ENCODE peak calls at places on chromosomes 7 and 10, in four cellular contexts. N, Y, K and J are unnamed samples.

GRCh38 chr10:48946891-48947500 is 7.4 kb upstream of the LRRC18 start:
- DNase-seq in N (no peak), K (no peak), Y (no peak), J (no peak)

GRCh38 chr10:122323188-122323587 is 51.3 kb upstream of the PLEKHA1 start:
- DNase-seq in Y (no peak), K (no peak), N (no peak), J (no peak)

GRCh38 chr7:137591444-137591843 is 247.9 kb upstream of the PTN start:
- DNase-seq in K (peak), N (no peak), Y (peak), J (peak)

GRCh38 chr7:29970158-29970557 is 19.4 kb downstream of the SCRN1 start:
- DNase-seq in N (no peak), Y (no peak), K (peak), J (no peak)

GRCh38 chr10:45505336-45505735 is 131.3 kb downstream of the ALOX5 start:
- DNase-seq in Y (no peak), N (no peak), K (peak), J (no peak)

GRCh38 chr7:148650232-148650858 is 48.4 kb upstream of the CUL1 start:
- DNase-seq in N (no peak), K (peak), Y (peak), J (peak)

GRCh38 chr7:47370461-47371042 is 211.4 kb downstream of the TNS3 start:
- DNase-seq in Y (no peak), K (no peak), N (no peak), J (no peak)

GRCh38 chr10:71213761-71214440 is 1.5 kb downstream of the UNC5B start:
- DNase-seq in Y (no peak), K (peak), N (no peak), J (peak)

GRCh38 chr7:140924019-140924820 is 509 bp downstream of the BRAF start:
- DNase-seq in N (peak), K (peak), Y (no peak), J (peak)

GRCh38 chr10:119940487-119940886 is 48.0 kb downstream of the SEC23IP start:
- DNase-seq in Y (no peak), N (no peak), K (no peak), J (peak)

GRCh38 chr7:12028508-12028907 is 182.6 kb upstream of the TMEM106B start:
- DNase-seq in N (no peak), Y (peak), K (peak), J (peak)

GRCh38 chr10:123743441-123744225 is 77.5 kb downstream of the GPR26 start:
- DNase-seq in Y (no peak), K (no peak), N (no peak), J (peak)

GRCh38 chr10:9305018-9305655 is 1250.6 kb downstream of the GATA3 start:
- DNase-seq in K (peak), Y (no peak), N (no peak), J (peak)

GRCh38 chr7:70434376-70434775 is 697.6 kb upstream of the GALNT17 start:
- DNase-seq in K (no peak), Y (no peak), N (no peak), J (peak)

GRCh38 chr7:95780665-95781064 is 8.3 kb downstream of the DYNC1I1 start:
- DNase-seq in N (no peak), Y (no peak), K (no peak), J (no peak)

GRCh38 chr7:133910761-133911160 is 216.4 kb upstream of the LRGUK start:
- DNase-seq in Y (no peak), K (no peak), N (no peak), J (no peak)